ENCODE peak calls at places on chromosomes 4 and X, in four cellular contexts. A is activated B cell treated with CpG ODN at 0.5 μM for 24 hours, K is Daoy, Y is neuronal stem cell. Q is an unnamed sample.

GRCh38 chr4:74543983-74544382 is 99.0 kb downstream of the AREG start:
- DNase-seq in Y (no peak), K (peak; percentile 18), A (no peak), Q (no peak)

GRCh38 chr4:70994069-70994366 is 569 bp downstream of the DCK start:
- DNase-seq in K (no peak), Y (no peak), A (no peak), Q (no peak)

GRCh38 chrX:65034292-65034640 is 58.0 kb upstream of the ZC4H2 start:
- DNase-seq in Y (no peak), A (no peak), K (no peak), Q (no peak)

GRCh38 chrX:153639177-153640044 is 7.6 kb upstream of the DUSP9 start:
- DNase-seq in K (no peak), Y (no peak), A (no peak), Q (no peak)

GRCh38 chrX:119427024-119427794 is 28.1 kb downstream of the SLC25A43 start:
- DNase-seq in A (peak; percentile 15), Y (no peak), K (no peak), Q (no peak)

GRCh38 chr4:83558693-83559092 is 22.8 kb downstream of the GPAT3 start:
- DNase-seq in A (no peak), Y (no peak), K (no peak), Q (peak; percentile 23)

GRCh38 chrX:71619193-71619592 is 882 bp upstream of the CXCR3 start:
- DNase-seq in Y (no peak), A (no peak), K (no peak), Q (no peak)

GRCh38 chr4:76882630-76883029 is 15.3 kb downstream of the SOWAHB start:
- DNase-seq in A (no peak), K (no peak), Y (no peak), Q (no peak)

GRCh38 chr4:57159866-57160265 is 49.7 kb upstream of the IGFBP7 start:
- DNase-seq in A (no peak), K (no peak), Y (no peak), Q (no peak)

GRCh38 chrX:103565197-103565596 is 20.1 kb upstream of the TCEAL4 start:
- DNase-seq in K (no peak), Y (no peak), A (no peak), Q (no peak)

GRCh38 chrX:18769812-18770573 is 62.5 kb downstream of the PPEF1 start:
- DNase-seq in K (no peak), A (no peak), Y (no peak), Q (no peak)

GRCh38 chrX:32155044-32155638 is 1056.2 kb downstream of the DMD start:
- DNase-seq in K (no peak), A (no peak), Y (peak; percentile 41), Q (no peak)

GRCh38 chrX:24396236-24396929 is 35.9 kb downstream of the SUPT20HL1 start:
- DNase-seq in K (peak; percentile 69), Y (no peak), A (no peak), Q (peak; percentile 45)

Q was measured in stromal cell of bone marrow.